ENCODE peak calls at places on chromosome 10, in nine cellular contexts. R is heart left ventricle, N is ovary, X is gastrocnemius medialis, M is upper lobe of left lung, U is body of pancreas, A is adrenal gland, H is stomach, Z is GM12878. W is an unnamed sample. For H3K36me3, the result is how much of the 10 kb centered on the place peaks cover.

GRCh38 chr10:52443419-52444388 is 129.6 kb downstream of the DKK1 start:
- DNase-seq in R (no peak), N (no peak), X (no peak), M (no peak), U (no peak), A (no peak), H (no peak), Z (no peak), W (no peak)

GRCh38 chr10:75932921-75933320 is 501.5 kb downstream of the LRMDA start:
- DNase-seq in R (no peak), N (no peak), X (no peak), M (no peak), U (no peak), A (no peak), H (no peak), Z (peak), W (no peak)

GRCh38 chr10:73723516-73723915 is 20.7 kb upstream of the SEC24C start:
- DNase-seq in R (no peak), N (no peak), X (no peak), M (no peak), U (no peak), A (no peak), H (no peak), Z (no peak), W (no peak)

GRCh38 chr10:121669010-121669366 is 70.7 kb upstream of the FGFR2 start:
- DNase-seq in R (no peak), N (no peak), X (no peak), M (no peak), U (no peak), A (no peak), H (no peak), Z (no peak), W (no peak)

GRCh38 chr10:14621037-14621436 is 153.7 kb downstream of the FAM107B start:
- DNase-seq in R (no peak), N (no peak), X (no peak), M (no peak), U (no peak), A (no peak), H (no peak), Z (no peak), W (no peak)

GRCh38 chr10:84477370-84477769 is 149.0 kb downstream of the CCSER2 start:
- DNase-seq in R (no peak), N (no peak), X (no peak), M (no peak), U (no peak), A (no peak), H (no peak), Z (no peak), W (no peak)

GRCh38 chr10:92156874-92157273 is 134.0 kb downstream of the CPEB3 start:
- DNase-seq in R (no peak), N (no peak), X (no peak), M (no peak), U (no peak), A (no peak), H (no peak), Z (no peak), W (no peak)

GRCh38 chr10:19945275-19945674 is 129.0 kb downstream of the PLXDC2 start:
- DNase-seq in R (no peak), N (peak), X (peak), M (no peak), U (peak), A (peak), H (no peak), Z (no peak), W (no peak)

GRCh38 chr10:3720228-3721019 is 64.6 kb downstream of the KLF6 start:
- DNase-seq in R (peak), N (no peak), X (peak), M (peak), U (peak), A (peak), H (no peak), Z (no peak), W (peak)

GRCh38 chr10:46992794-46993552 is 81.7 kb downstream of the PTPN20 start:
- DNase-seq in R (no peak), N (no peak), X (peak), M (no peak), U (peak), A (peak), H (no peak), Z (no peak), W (peak)

GRCh38 chr10:69407621-69408301 is 9.0 kb downstream of the TACR2 start:
- DNase-seq in R (no peak), N (peak), X (no peak), M (no peak), U (no peak), A (no peak), H (no peak), Z (no peak), W (no peak)

GRCh38 chr10:103667390-103667789 is 173.9 kb downstream of the NEURL1 start:
- DNase-seq in R (peak), N (peak), X (no peak), M (no peak), U (no peak), A (peak), H (no peak), Z (no peak), W (no peak)

GRCh38 chr10:12077580-12078180 is 8.9 kb downstream of the DHTKD1 start:
- DNase-seq in R (no peak), N (no peak), X (no peak), M (no peak), U (no peak), A (no peak), H (no peak), Z (peak), W (no peak)

GRCh38 chr10:69449841-69450240 is 1.4 kb upstream of the TSPAN15 start:
- DNase-seq in R (peak), N (no peak), X (peak), M (peak), U (peak), A (peak), H (peak), Z (no peak), W (peak)

GRCh38 chr10:69215405-69216176 is 4.5 kb upstream of the HKDC1 start:
- DNase-seq in R (no peak), N (no peak), X (no peak), M (no peak), U (no peak), A (no peak), H (no peak), Z (no peak), W (no peak)

GRCh38 chr10:16950686-16951681 is 133.8 kb upstream of the RSU1 start:
- DNase-seq in R (no peak), N (no peak), X (no peak), M (no peak), U (no peak), A (no peak), H (no peak), Z (no peak), W (no peak)

GRCh38 chr10:8150401-8150905 is 96.0 kb downstream of the GATA3 start:
- DNase-seq in R (no peak), N (no peak), X (no peak), M (no peak), U (no peak), A (no peak), H (no peak), Z (no peak), W (no peak)

GRCh38 chr10:11255796-11256444 is 238.2 kb downstream of the CELF2 start:
- DNase-seq in R (peak), N (peak), X (no peak), M (no peak), U (no peak), A (no peak), H (no peak), Z (no peak), W (no peak)

GRCh38 chr10:77857272-77857671 is 69.3 kb downstream of the DLG5 start:
- DNase-seq in R (no peak), N (peak), X (no peak), M (peak), U (no peak), A (peak), H (peak), Z (no peak), W (no peak)

GRCh38 chr10:106571216-106571954 is 593.1 kb downstream of the SORCS1 start:
- DNase-seq in R (no peak), N (no peak), X (no peak), M (no peak), U (no peak), A (no peak), H (no peak), Z (no peak), W (no peak)

GRCh38 chr10:63431962-63432797 is 33.6 kb downstream of the JMJD1C start:
- DNase-seq in R (no peak), N (no peak), X (no peak), M (no peak), U (no peak), A (no peak), H (no peak), Z (peak), W (no peak)

GRCh38 chr10:5105626-5106025 is 11.4 kb downstream of the AKR1C3 start:
- DNase-seq in R (no peak), N (no peak), X (peak), M (no peak), U (peak), A (peak), H (no peak), Z (no peak), W (no peak)
- TF ChIP-seq POLR2A in R (no peak), N (no peak), X (no peak), M (no peak), U (no peak), A (no peak), H (no peak), Z (no peak), W (no peak)

GRCh38 chr10:124734311-124735166 is 9.6 kb downstream of the FAM53B start:
- DNase-seq in R (no peak), N (no peak), X (no peak), M (no peak), U (no peak), A (no peak), H (no peak), Z (no peak), W (no peak)
- H3K36me3 ChIP-seq in R (under half), N (under half), X (under half), M (under half), U (under half), A (under half), H (under half), Z (under half), W (under half)

DNA sequence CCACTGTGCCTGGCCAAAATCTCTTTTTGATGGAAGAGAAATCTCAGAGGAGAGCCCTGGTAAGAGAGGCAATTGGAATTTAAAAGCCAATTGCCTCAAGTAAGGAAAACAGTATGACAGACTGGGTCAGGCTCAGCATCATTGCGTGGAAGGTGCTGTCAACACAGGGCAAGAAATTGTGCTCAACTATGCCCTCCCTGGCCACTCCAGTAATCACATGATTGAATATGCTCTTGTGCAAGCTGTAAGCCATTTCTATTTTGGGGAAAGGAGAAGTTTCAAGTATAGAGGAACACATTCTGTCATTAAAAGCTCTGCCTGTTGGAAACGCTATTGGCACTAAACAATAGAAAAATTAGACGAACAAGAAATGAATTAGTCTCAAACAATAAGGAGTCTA is 1127.7 kb downstream of the REEP3 start:
- DNase-seq in R (no peak), N (no peak), X (no peak), M (no peak), U (no peak), A (no peak), H (no peak), Z (no peak), W (no peak)
- TF ChIP-seq CTCF in R (no peak), N (no peak), X (no peak), M (no peak), U (no peak), A (no peak), H (no peak), Z (no peak), W (no peak)

GRCh38 chr10:624605-625334 is 64.7 kb downstream of the DIP2C start:
- DNase-seq in R (peak), N (peak), X (peak), M (no peak), U (peak), A (peak), H (no peak), Z (no peak), W (peak)

GRCh38 chr10:625751-626711 is 63.4 kb downstream of the DIP2C start:
- DNase-seq in R (no peak), N (no peak), X (no peak), M (no peak), U (no peak), A (no peak), H (no peak), Z (no peak), W (no peak)

GRCh38 chr10:624312-624604 is 65.2 kb downstream of the DIP2C start:
- DNase-seq in R (no peak), N (no peak), X (no peak), M (no peak), U (no peak), A (no peak), H (no peak), Z (no peak), W (no peak)

GRCh38 chr10:623477-624311 is 65.8 kb downstream of the DIP2C start:
- DNase-seq in R (no peak), N (no peak), X (no peak), M (no peak), U (no peak), A (no peak), H (no peak), Z (no peak), W (no peak)

DNA sequence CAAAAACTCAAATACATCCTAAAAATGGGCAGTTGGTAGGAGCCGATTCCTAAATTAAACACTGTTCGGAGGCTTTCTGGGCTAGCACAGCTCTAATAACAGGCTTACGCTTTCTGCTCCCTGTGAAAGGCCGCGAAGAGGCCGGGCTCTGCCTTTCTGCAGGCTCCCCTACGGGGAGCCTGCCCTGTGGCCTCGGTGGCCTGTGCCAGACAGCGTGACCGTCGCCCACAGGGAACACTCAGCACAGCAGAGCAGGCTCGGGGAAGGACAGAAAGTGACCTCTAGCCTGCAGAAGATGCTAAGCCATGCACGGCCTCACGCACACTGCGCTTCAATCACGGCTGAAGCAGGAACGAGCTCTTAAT is 64.2 kb downstream of the DIP2C start:
- DNase-seq in R (peak), N (no peak), X (peak), M (no peak), U (peak), A (peak), H (no peak), Z (no peak), W (no peak)
- TF ChIP-seq POLR2A in R (no peak), N (no peak), X (no peak), M (no peak), U (no peak), A (no peak), H (no peak), Z (no peak), W (no peak)

GRCh38 chr10:80183436-80183835 is 21.9 kb downstream of the ANXA11 start:
- DNase-seq in R (no peak), N (no peak), X (no peak), M (no peak), U (no peak), A (no peak), H (no peak), Z (no peak), W (no peak)
- H3K36me3 ChIP-seq in R (under half), N (under half), X (under half), M (under half), U (under half), A (under half), H (under half), Z (under half), W (under half)

GRCh38 chr10:113524120-113524519 is 28.7 kb upstream of the HABP2 start:
- DNase-seq in R (no peak), N (no peak), X (no peak), M (peak), U (no peak), A (no peak), H (no peak), Z (no peak), W (no peak)
- TF ChIP-seq CTCF in R (no peak), N (no peak), X (no peak), M (no peak), U (no peak), A (no peak), H (no peak), Z (no peak), W (no peak)

GRCh38 chr10:87915406-87915805 is 52.0 kb downstream of the PTEN start:
- DNase-seq in R (no peak), N (no peak), X (no peak), M (no peak), U (no peak), A (no peak), H (no peak), Z (no peak), W (no peak)
- TF ChIP-seq POLR2A in R (no peak), N (no peak), X (no peak), M (no peak), U (no peak), A (no peak), H (no peak), Z (peak), W (no peak)